ENCODE peak calls at places on chromosome 20, in five cellular contexts. B is K562, D is HepG2, J is SK-N-SH, G is H1. K is an unnamed sample.

GRCh38 chr20:3927486-3928291 is 38.5 kb downstream of the PANK2 start:
- DNase-seq in B (peak; percentile 18), D (no peak), J (no peak), G (peak; percentile 61), K (peak; percentile 89)

GRCh38 chr20:60999256-60999655 is 252.8 kb upstream of the CDH4 start:
- DNase-seq in B (no peak), D (no peak), J (no peak), G (no peak), K (no peak)

GRCh38 chr20:23870461-23870860 is 9.1 kb downstream of the CST5 start:
- DNase-seq in B (no peak), D (no peak), J (no peak), G (no peak), K (no peak)

GRCh38 chr20:11457476-11457875 is 460.2 kb upstream of the BTBD3 start:
- DNase-seq in B (no peak), D (no peak), J (no peak), G (no peak), K (peak; percentile 47)

GRCh38 chr20:64057628-64058498 is 5.1 kb upstream of the TCEA2 start:
- DNase-seq in B (peak; percentile 89), D (peak; percentile 83), J (peak; percentile 95), G (peak; percentile 98), K (no peak)

GRCh38 chr20:58038123-58038654 is 190.3 kb downstream of the ANKRD60 start:
- DNase-seq in B (no peak), D (no peak), J (no peak), G (peak; percentile 28), K (no peak)

GRCh38 chr20:42082611-42083010 is 464.4 kb upstream of the CHD6 start:
- DNase-seq in B (peak; percentile 7), D (no peak), J (peak; percentile 81), G (no peak), K (no peak)

GRCh38 chr20:326645-327031 is 1.3 kb downstream of the SOX12 start:
- DNase-seq in B (no peak), D (no peak), J (no peak), G (no peak), K (no peak)

GRCh38 chr20:52305029-52305645 is 113.6 kb upstream of the ZFP64 start:
- DNase-seq in B (no peak), D (no peak), J (no peak), G (no peak), K (no peak)

GRCh38 chr20:17650301-17650761 is 31.7 kb downstream of the RRBP1 start:
- DNase-seq in B (no peak), D (no peak), J (no peak), G (no peak), K (peak; percentile 35)

GRCh38 chr20:63657260-63657936 is 714 bp upstream of the RTEL1 start:
- DNase-seq in B (peak; percentile 48), D (no peak), J (no peak), G (no peak), K (no peak)

GRCh38 chr20:63967330-63968135 is 2.2 kb downstream of the ZNF512B start:
- DNase-seq in B (no peak), D (no peak), J (no peak), G (no peak), K (no peak)

GRCh38 chr20:5945963-5946362 is 4.4 kb downstream of the TRMT6 start:
- DNase-seq in B (no peak), D (no peak), J (no peak), G (no peak), K (no peak)

GRCh38 chr20:16205505-16205904 is 367.7 kb downstream of the KIF16B start:
- DNase-seq in B (no peak), D (no peak), J (no peak), G (no peak), K (no peak)

GRCh38 chr20:13800728-13801134 is 15.9 kb downstream of the NDUFAF5 start:
- DNase-seq in B (no peak), D (peak; percentile 89), J (peak; percentile 67), G (no peak), K (no peak)

GRCh38 chr20:60361761-60362410 is 403.7 kb downstream of the CDH26 start:
- DNase-seq in B (no peak), D (no peak), J (no peak), G (no peak), K (no peak)

GRCh38 chr20:17511401-17511800 is 19.8 kb downstream of the BFSP1 start:
- DNase-seq in B (no peak), D (no peak), J (no peak), G (no peak), K (no peak)

GRCh38 chr20:5621305-5621704 is 128.9 kb upstream of the SHLD1 start:
- DNase-seq in B (no peak), D (no peak), J (peak; percentile 89), G (no peak), K (no peak)

GRCh38 chr20:2386516-2387179 is 5.9 kb downstream of the TGM6 start:
- DNase-seq in B (no peak), D (no peak), J (no peak), G (no peak), K (no peak)

GRCh38 chr20:51500311-51500710 is 42.2 kb downstream of the NFATC2 start:
- DNase-seq in B (peak; percentile 57), D (no peak), J (no peak), G (no peak), K (peak; percentile 95)

GRCh38 chr20:49853640-49854039 is 41.0 kb downstream of the SLC9A8 start:
- DNase-seq in B (no peak), D (no peak), J (peak; percentile 45), G (no peak), K (no peak)

GRCh38 chr20:54293526-54293925 is 85.6 kb downstream of the PFDN4 start:
- DNase-seq in B (no peak), D (no peak), J (no peak), G (no peak), K (no peak)

GRCh38 chr20:10555865-10556308 is 117.9 kb downstream of the JAG1 start:
- DNase-seq in B (no peak), D (peak; percentile 91), J (no peak), G (no peak), K (no peak)

GRCh38 chr20:1345756-1346093 is 16.8 kb upstream of the SDCBP2 start:
- DNase-seq in B (no peak), D (no peak), J (no peak), G (no peak), K (no peak)

GRCh38 chr20:1212607-1213396 is 9.5 kb downstream of the C20orf202 start:
- DNase-seq in B (peak; percentile 66), D (peak; percentile 80), J (peak; percentile 74), G (peak; percentile 77), K (peak; percentile 65)

GRCh38 chr20:1477896-1478490 is 11.3 kb upstream of the NSFL1C start:
- DNase-seq in B (no peak), D (no peak), J (no peak), G (no peak), K (no peak)

GRCh38 chr20:64065973-64066341 is 3.0 kb downstream of the TCEA2 start:
- DNase-seq in B (peak; percentile 75), D (no peak), J (no peak), G (no peak), K (no peak)

GRCh38 chr20:15942130-15942529 is 631.1 kb downstream of the KIF16B start:
- DNase-seq in B (no peak), D (no peak), J (no peak), G (no peak), K (no peak)

GRCh38 chr20:51636123-51636522 is 93.6 kb upstream of the NFATC2 start:
- DNase-seq in B (no peak), D (no peak), J (no peak), G (no peak), K (no peak)

DNA sequence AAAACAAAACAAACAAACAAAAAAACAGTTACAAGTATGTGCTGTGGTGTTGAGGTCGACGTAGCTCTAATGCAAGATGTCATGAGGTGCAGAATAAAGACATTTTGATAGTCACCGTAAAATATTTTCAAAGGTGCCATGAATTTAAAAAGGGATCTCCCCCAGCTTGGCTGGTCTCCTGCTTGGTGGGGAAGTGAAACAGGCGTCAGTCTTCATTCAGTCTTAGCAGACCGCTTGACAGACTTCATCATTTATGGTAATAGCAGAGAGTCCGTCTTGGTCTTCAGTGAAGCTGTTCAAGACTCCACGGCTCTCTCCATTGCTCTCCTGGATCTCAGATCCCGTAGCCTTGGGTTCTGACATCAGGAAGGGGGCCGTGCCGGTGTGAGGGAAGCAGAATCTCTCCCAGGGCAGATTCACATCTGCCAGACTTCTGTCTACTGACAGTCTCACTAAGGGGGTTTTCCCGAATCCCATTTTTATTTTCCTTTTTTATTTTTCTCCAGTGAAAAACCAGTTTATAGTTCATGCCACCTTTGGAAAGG is 1.6 kb downstream of the SLC24A3 start:
- DNase-seq in B (no peak), D (no peak), J (no peak), G (no peak), K (no peak)
- H3K4me3 ChIP-seq in B (no peak overlapping the region), D (no peak overlapping the region), J (no peak overlapping the region), G (peak overlapping the region; percentile 70), K (no peak overlapping the region)

GRCh38 chr20:33627577-33628216 is 34.4 kb upstream of the C20orf144 start:
- DNase-seq in B (no peak), D (no peak), J (no peak), G (no peak), K (no peak)
- H3K27me3 ChIP-seq in B (no peaks in the 10 kb centered on the region), D (no peaks in the 10 kb centered on the region), J (no peaks in the 10 kb centered on the region), G (no peaks in the 10 kb centered on the region), K (no peaks in the 10 kb centered on the region)

DNA sequence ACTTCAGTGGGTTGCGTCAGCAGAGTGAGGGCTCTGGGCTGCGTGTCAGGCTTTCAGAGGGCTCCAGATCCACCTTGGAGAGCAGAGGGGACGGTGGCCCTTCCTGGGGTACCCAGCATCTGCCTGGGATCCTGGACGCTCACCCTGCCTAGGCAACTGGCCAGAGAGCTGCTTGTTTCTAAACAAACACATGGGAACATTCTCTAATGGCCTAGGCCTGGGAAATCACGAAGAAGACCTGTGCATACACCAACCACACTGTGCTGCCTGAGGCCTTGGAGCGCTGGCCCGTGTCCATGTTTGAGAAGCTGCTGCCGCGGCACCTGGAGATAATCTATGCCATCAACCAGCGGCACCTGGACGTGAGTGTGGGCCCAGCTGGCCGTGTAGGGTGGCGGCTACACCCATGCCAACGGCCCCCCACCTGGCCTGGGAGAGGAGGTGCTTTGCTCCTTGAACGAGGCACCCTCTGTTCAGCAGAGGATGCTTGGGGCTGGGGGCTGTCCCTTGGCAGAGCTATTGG is 32.2 kb downstream of the PYGB start:
- DNase-seq in B (no peak), D (no peak), J (peak; percentile 60), G (peak; percentile 37), K (no peak)
- TF ChIP-seq GABPA in B (no peak), D (no peak), J (no peak), G (no peak), K (no peak)

GRCh38 chr20:21510414-21510971 is 3.4 kb downstream of the NKX2-2 start:
- DNase-seq in B (no peak), D (no peak), J (peak; percentile 36), G (peak; percentile 62), K (no peak)
- H3K4me3 ChIP-seq in B (no peak overlapping the region), D (peak overlapping the region; percentile 18), J (peak overlapping the region; percentile 24), G (peak overlapping the region; percentile 58), K (no peak overlapping the region)

GRCh38 chr20:62588458-62589149 is 53.7 kb upstream of the SLCO4A1 start:
- DNase-seq in B (no peak), D (no peak), J (no peak), G (no peak), K (no peak)

GRCh38 chr20:62587757-62588402 is 54.4 kb upstream of the SLCO4A1 start:
- DNase-seq in B (peak; percentile 70), D (no peak), J (no peak), G (peak; percentile 72), K (peak; percentile 18)

GRCh38 chr20:62584671-62585512 is 57.4 kb upstream of the SLCO4A1 start:
- DNase-seq in B (no peak), D (no peak), J (no peak), G (no peak), K (no peak)

GRCh38 chr20:62585571-62585970 is 56.7 kb upstream of the SLCO4A1 start:
- DNase-seq in B (no peak), D (no peak), J (no peak), G (no peak), K (no peak)

GRCh38 chr20:62586799-62587198 is 55.5 kb upstream of the SLCO4A1 start:
- DNase-seq in B (no peak), D (no peak), J (peak; percentile 52), G (no peak), K (no peak)
- H3K27me3 ChIP-seq in B (peaks cover 16% of the 10 kb centered on the region), D (peaks cover 24% of the 10 kb centered on the region), J (no peaks in the 10 kb centered on the region), G (no peaks in the 10 kb centered on the region), K (peaks cover 12% of the 10 kb centered on the region)